ENCODE peak calls at places on chromosome 11, in nine cellular contexts. M is brain microvascular endothelial cell, K is cardiac muscle cell, Y is lower leg skin, P is H1, F is natural killer cell, E is MM.1S, A is thoracic aorta, S is NB4. Q is an unnamed sample.

GRCh38 chr11:13261600-13262061 is 16.0 kb upstream of the BMAL1 start:
- DNase-seq in K (no peak), P (no peak), E (no peak), A (no peak), M (peak), Y (peak), F (no peak), S (no peak), Q (no peak)

GRCh38 chr11:34234086-34234740 is 123.6 kb downstream of the ABTB2 start:
- DNase-seq in S (peak), P (peak), M (peak), K (no peak), E (peak), A (no peak), Y (no peak), F (peak), Q (peak)

GRCh38 chr11:117792992-117793391 is 4.0 kb downstream of the DSCAML1 start:
- DNase-seq in F (no peak), P (no peak), E (no peak), Y (no peak), A (no peak), S (no peak), K (no peak), M (no peak), Q (no peak)

GRCh38 chr11:72904016-72904415 is 89.8 kb downstream of the ATG16L2 start:
- DNase-seq in F (no peak), P (no peak), A (no peak), S (no peak), E (no peak), M (no peak), Y (no peak), K (no peak), Q (no peak)

GRCh38 chr11:102012946-102013345 is 34.3 kb upstream of the CFAP300 start:
- DNase-seq in P (no peak), M (no peak), F (no peak), S (no peak), A (no peak), K (no peak), E (no peak), Y (no peak), Q (no peak)

GRCh38 chr11:105168457-105168856 is 28.9 kb upstream of the CARD18 start:
- DNase-seq in Y (no peak), P (no peak), S (no peak), K (no peak), M (no peak), E (no peak), F (no peak), A (no peak), Q (no peak)

GRCh38 chr11:27914080-27914479 is 193.9 kb downstream of the KIF18A start:
- DNase-seq in Y (no peak), S (no peak), E (no peak), F (no peak), M (no peak), A (no peak), P (no peak), K (no peak), Q (no peak)

GRCh38 chr11:113690619-113691569 is 15.2 kb downstream of the TMPRSS5 start:
- DNase-seq in E (no peak), M (peak), K (no peak), S (peak), P (peak), Y (no peak), A (no peak), F (no peak), Q (no peak)

GRCh38 chr11:112753706-112754105 is 207.5 kb upstream of the NCAM1 start:
- DNase-seq in S (no peak), E (no peak), M (no peak), A (no peak), K (no peak), F (no peak), P (no peak), Y (no peak), Q (no peak)

GRCh38 chr11:66281001-66281400 is 3.0 kb downstream of the CNIH2 start:
- DNase-seq in K (no peak), Y (no peak), M (no peak), A (no peak), P (no peak), F (no peak), S (no peak), E (no peak), Q (no peak)

GRCh38 chr11:8283510-8284272 is 20.0 kb upstream of the LMO1 start:
- DNase-seq in K (peak), M (no peak), Y (peak), F (peak), A (no peak), E (no peak), S (no peak), P (peak), Q (no peak)

GRCh38 chr11:90705661-90706060 is 482.8 kb upstream of the CHORDC1 start:
- DNase-seq in E (no peak), A (no peak), M (no peak), P (no peak), K (no peak), S (no peak), F (no peak), Y (no peak), Q (no peak)

GRCh38 chr11:104333977-104334376 is 170.0 kb upstream of the PDGFD start:
- DNase-seq in P (peak), E (no peak), S (peak), Y (no peak), F (no peak), K (no peak), M (no peak), A (no peak), Q (no peak)

GRCh38 chr11:100861221-100861620 is 174.1 kb downstream of the ARHGAP42 start:
- DNase-seq in M (no peak), S (no peak), A (no peak), E (no peak), P (no peak), Y (no peak), F (no peak), K (no peak), Q (no peak)

GRCh38 chr11:62132188-62132587 is 8.4 kb downstream of the INCENP start:
- DNase-seq in F (no peak), E (no peak), K (no peak), M (no peak), A (no peak), Y (no peak), S (no peak), P (no peak), Q (no peak)

GRCh38 chr11:119295178-119295577 is 21.8 kb downstream of the MCAM start:
- DNase-seq in F (no peak), P (no peak), E (no peak), M (no peak), S (peak), A (no peak), Y (no peak), K (no peak), Q (no peak)

GRCh38 chr11:73178092-73178539 is 36.0 kb upstream of the FCHSD2 start:
- DNase-seq in E (peak), Y (peak), P (peak), M (peak), S (peak), A (peak), F (peak), K (peak), Q (peak)

GRCh38 chr11:96162816-96163499 is 180.0 kb downstream of the MAML2 start:
- DNase-seq in P (no peak), Y (peak), F (no peak), E (no peak), K (no peak), M (peak), A (no peak), S (no peak), Q (no peak)

GRCh38 chr11:74024630-74025029 is 15.7 kb upstream of the UCP3 start:
- DNase-seq in K (no peak), S (no peak), Y (peak), A (peak), E (no peak), P (no peak), M (peak), F (no peak), Q (no peak)

GRCh38 chr11:65180877-65181568 is 705 bp upstream of the CAPN1 start:
- DNase-seq in K (peak), S (peak), A (no peak), P (peak), F (peak), Y (peak), M (peak), E (peak), Q (peak)

GRCh38 chr11:70502677-70503076 is 104.3 kb downstream of the CTTN start:
- DNase-seq in F (no peak), Y (no peak), M (no peak), S (no peak), K (no peak), A (no peak), P (no peak), E (no peak), Q (no peak)

GRCh38 chr11:76918941-76919386 is 58.2 kb downstream of the ACER3 start:
- DNase-seq in P (no peak), S (peak), F (no peak), A (no peak), K (peak), M (peak), Y (no peak), E (peak), Q (no peak)

GRCh38 chr11:128783513-128783912 is 83.6 kb downstream of the KCNJ1 start:
- DNase-seq in E (no peak), M (no peak), S (no peak), A (no peak), Y (no peak), K (no peak), P (no peak), F (no peak), Q (no peak)

GRCh38 chr11:116791002-116791812 is 472 bp downstream of the APOA5 start:
- DNase-seq in E (peak), A (peak), P (peak), F (peak), Y (peak), K (peak), S (peak), M (peak), Q (peak)

GRCh38 chr11:78310500-78310909 is 107.1 kb downstream of the GAB2 start:
- DNase-seq in Y (no peak), E (peak), K (no peak), A (peak), M (peak), S (no peak), P (no peak), F (no peak), Q (no peak)

GRCh38 chr11:45926001-45926401 is 3.5 kb downstream of the LARGE2 start:
- DNase-seq in E (no peak), Y (no peak), M (no peak), K (no peak), P (no peak), F (no peak), S (no peak), A (no peak), Q (no peak)

GRCh38 chr11:74318241-74318932 is 6.9 kb upstream of the P4HA3 start:
- DNase-seq in M (peak), P (no peak), A (no peak), E (no peak), Y (no peak), F (no peak), K (no peak), S (no peak), Q (no peak)

GRCh38 chr11:46121724-46122477 is 647 bp upstream of the PHF21A start:
- DNase-seq in F (peak), M (peak), E (peak), Y (peak), A (peak), P (peak), S (peak), K (peak), Q (no peak)

GRCh38 chr11:1528710-1529109 is 42.1 kb upstream of the MOB2 start:
- DNase-seq in P (no peak), Y (no peak), E (no peak), M (no peak), S (no peak), K (no peak), A (no peak), F (no peak), Q (no peak)
- TF ChIP-seq CTCF in P (no peak), Y (no peak), E (no peak), M (no peak), S (no peak), K (no peak), A (no peak), F (no peak), Q (no peak)

GRCh38 chr11:107591098-107591445 is at the start of gene ELMOD1:
- DNase-seq in F (no peak), S (peak), E (peak), Y (no peak), M (peak), K (peak), P (peak), A (no peak), Q (peak)
- TF ChIP-seq CTCF in F (no peak), S (no peak), E (no peak), Y (no peak), M (no peak), K (no peak), P (no peak), A (no peak), Q (no peak)

DNA sequence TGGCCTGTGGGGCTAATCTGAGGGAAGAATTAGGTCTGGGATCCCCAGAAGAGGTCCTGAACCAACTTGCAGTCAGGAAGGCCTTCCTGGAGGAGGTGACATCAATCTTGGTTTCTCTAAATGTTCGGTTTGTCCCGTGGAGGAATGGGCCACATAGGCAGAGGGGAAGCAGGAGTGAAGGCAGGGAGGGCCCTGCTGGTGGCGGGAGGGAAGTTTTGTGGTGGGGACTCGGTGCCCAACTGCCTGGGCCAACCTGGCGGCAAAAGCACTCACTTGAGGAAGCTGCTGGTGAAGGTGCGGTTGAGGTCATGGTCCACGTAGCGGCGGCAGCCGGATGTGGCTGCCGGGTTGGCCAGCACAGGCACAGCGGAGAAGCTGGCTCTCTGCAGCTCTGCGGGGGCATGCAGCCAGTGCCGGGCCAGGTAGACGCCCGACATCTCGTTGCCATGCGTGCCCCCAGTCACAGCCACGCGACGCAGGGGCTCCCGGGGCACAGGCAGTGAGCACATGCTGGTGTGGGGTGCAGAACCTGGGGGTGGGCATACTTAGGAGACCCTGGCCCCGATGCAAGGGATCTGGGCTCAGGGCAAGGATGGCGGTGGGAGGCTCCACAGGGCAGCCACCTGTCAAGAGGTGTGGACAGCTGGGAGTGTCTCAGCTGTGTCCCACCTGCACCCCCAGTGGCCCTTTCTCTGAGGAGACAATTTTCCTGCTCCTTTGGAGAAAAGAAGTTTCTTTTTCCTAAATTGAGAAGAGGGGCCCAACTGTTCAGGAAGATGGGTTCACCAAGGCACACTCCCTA is 3.8 kb downstream of the ACY3 start:
- DNase-seq in Y (no peak), M (no peak), K (no peak), S (peak), E (peak), A (no peak), F (no peak), P (no peak), Q (peak)
- TF ChIP-seq CTCF in Y (no peak), M (no peak), K (no peak), S (peak), E (no peak), A (no peak), F (no peak), P (no peak), Q (no peak)

GRCh38 chr11:126304457-126305072 is 705 bp downstream of the DCPS start:
- DNase-seq in K (no peak), M (no peak), A (no peak), Y (no peak), F (no peak), S (no peak), P (no peak), E (peak), Q (no peak)

GRCh38 chr11:126305699-126306098 is 1.8 kb downstream of the DCPS start:
- DNase-seq in P (no peak), F (no peak), S (no peak), K (no peak), E (peak), M (no peak), Y (no peak), A (no peak), Q (no peak)

GRCh38 chr11:126308271-126308671 is 4.4 kb downstream of the DCPS start:
- DNase-seq in F (no peak), E (no peak), M (no peak), S (no peak), A (no peak), Y (no peak), K (no peak), P (no peak), Q (no peak)

GRCh38 chr11:126310229-126310991 is 6.5 kb downstream of the DCPS start:
- DNase-seq in M (peak), E (peak), S (peak), A (peak), K (peak), F (peak), P (peak), Y (peak), Q (peak)

DNA sequence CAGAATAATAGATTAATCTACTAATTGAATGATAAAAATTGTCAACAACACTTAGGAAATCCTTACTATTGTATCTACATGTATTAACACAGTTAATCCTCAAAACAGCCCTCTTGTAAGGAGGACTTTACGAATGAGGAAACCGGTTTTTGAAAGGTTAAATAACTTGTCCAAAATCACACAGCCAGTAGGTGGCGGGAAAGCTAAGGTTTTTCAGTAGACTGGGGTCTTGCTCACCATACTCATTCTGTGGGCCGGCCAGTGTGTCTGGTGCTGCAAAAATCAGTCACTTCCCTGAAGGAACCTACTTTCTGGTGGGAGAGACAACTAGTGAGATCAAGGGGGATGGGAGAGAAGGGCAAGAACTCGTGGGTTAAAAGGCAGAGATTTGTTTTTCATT is 3.8 kb downstream of the DCPS start:
- DNase-seq in K (peak), S (peak), F (no peak), P (peak), Y (no peak), A (no peak), M (peak), E (peak), Q (no peak)
- TF ChIP-seq CTCF in K (peak), S (peak), F (peak), P (peak), Y (no peak), A (no peak), M (peak), E (peak), Q (no peak)

GRCh38 chr11:15940462-15941205 is 415.7 kb downstream of the SOX6 start:
- DNase-seq in A (no peak), Y (no peak), K (no peak), M (no peak), P (no peak), F (no peak), S (no peak), E (no peak), Q (no peak)

GRCh38 chr11:15942126-15942525 is 414.2 kb downstream of the SOX6 start:
- DNase-seq in Y (no peak), F (no peak), P (no peak), S (no peak), A (no peak), M (no peak), K (no peak), E (no peak), Q (no peak)

GRCh38 chr11:15942936-15943335 is 413.4 kb downstream of the SOX6 start:
- DNase-seq in P (peak), E (no peak), A (no peak), S (no peak), Y (no peak), F (no peak), M (no peak), K (no peak), Q (no peak)

GRCh38 chr11:15938983-15939382 is 417.4 kb downstream of the SOX6 start:
- DNase-seq in P (peak), M (no peak), S (no peak), E (no peak), A (no peak), Y (no peak), F (no peak), K (no peak), Q (no peak)

GRCh38 chr11:15941206-15941770 is 415.1 kb downstream of the SOX6 start:
- DNase-seq in S (peak), E (no peak), M (no peak), K (peak), Y (no peak), P (peak), F (no peak), A (no peak), Q (no peak)
- TF ChIP-seq CTCF in S (peak), E (peak), M (peak), K (peak), Y (no peak), P (peak), F (peak), A (peak), Q (no peak)

DNA sequence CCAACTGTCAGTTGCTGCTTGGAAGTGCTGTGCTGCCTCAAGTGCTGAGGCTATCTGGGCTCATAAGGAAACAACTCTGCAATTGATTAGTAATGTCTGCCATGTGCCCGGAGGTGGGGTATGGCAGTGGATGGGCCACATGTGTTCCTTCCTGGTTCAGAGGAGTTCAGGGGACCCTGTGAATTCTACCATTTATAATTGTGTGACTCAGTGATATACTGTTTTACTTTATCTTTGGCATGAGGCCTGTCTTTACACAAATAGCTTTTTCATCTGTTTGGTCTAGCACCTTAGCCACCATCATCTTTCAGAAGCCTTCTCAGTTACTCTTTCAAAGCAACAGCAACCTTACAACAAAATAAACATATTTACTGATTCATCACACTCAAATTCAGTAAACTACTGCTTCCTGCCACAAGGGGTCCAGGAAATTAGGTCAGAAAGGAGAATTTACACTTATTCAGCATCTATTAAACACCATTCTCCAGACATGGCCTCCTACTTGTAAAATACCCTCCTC is 20.9 kb downstream of the DKK3 start:
- DNase-seq in F (no peak), K (no peak), P (no peak), M (peak), E (no peak), A (no peak), S (no peak), Y (no peak), Q (no peak)
- TF ChIP-seq CTCF in F (no peak), K (peak), P (peak), M (peak), E (peak), A (peak), S (peak), Y (no peak), Q (no peak)

GRCh38 chr11:3049430-3050243 is 7.6 kb downstream of the CARS1 start:
- DNase-seq in P (no peak), Y (peak), F (no peak), S (peak), K (no peak), E (peak), A (peak), M (peak), Q (peak)
- TF ChIP-seq CTCF in P (no peak), Y (no peak), F (no peak), S (peak), K (peak), E (peak), A (peak), M (peak), Q (no peak)

GRCh38 chr11:108027057-108027456 is 18.4 kb downstream of the CUL5 start:
- DNase-seq in M (no peak), Y (no peak), S (peak), K (no peak), F (no peak), P (no peak), A (no peak), E (no peak), Q (no peak)
- TF ChIP-seq CTCF in M (peak), Y (no peak), S (peak), K (no peak), F (no peak), P (peak), A (no peak), E (peak), Q (no peak)